ENCODE peak calls at places on chromosomes 3 and 15, in six cellular contexts. Z is right lobe of liver; F is AG09309; A is CD8-positive, alpha-beta memory T cell; N is tibial nerve; J is CD8-positive, alpha-beta T cell. K is an unnamed sample.

GRCh38 chr15:68550498-68551295 is 28.1 kb upstream of the CORO2B start:
- DNase-seq in Z (peak; percentile 75), F (no peak), A (peak; percentile 76), N (peak; percentile 94), J (peak; percentile 67), K (no peak)

GRCh38 chr3:166444756-166445155 is 607.5 kb upstream of the BCHE start:
- DNase-seq in Z (no peak), F (no peak), A (no peak), N (no peak), J (no peak), K (peak; percentile 7)

GRCh38 chr3:45008117-45008516 is 18.0 kb upstream of the CLEC3B start:
- DNase-seq in Z (no peak), F (peak; percentile 29), A (no peak), N (no peak), J (no peak), K (no peak)

GRCh38 chr15:40501487-40501886 is 30.7 kb downstream of the CHST14 start:
- DNase-seq in Z (no peak), F (no peak), A (no peak), N (no peak), J (no peak), K (no peak)

GRCh38 chr3:97793415-97794019 is 28.3 kb upstream of the CRYBG3 start:
- DNase-seq in Z (no peak), F (peak; percentile 25), A (no peak), N (peak; percentile 45), J (no peak), K (no peak)

GRCh38 chr3:34419801-34420200 is 621.4 kb downstream of the PDCD6IP start:
- DNase-seq in Z (no peak), F (no peak), A (no peak), N (no peak), J (no peak), K (no peak)

GRCh38 chr3:100781311-100781710 is 72.0 kb downstream of the TFG start:
- DNase-seq in Z (no peak), F (no peak), A (no peak), N (no peak), J (no peak), K (no peak)

GRCh38 chr3:56469141-56469540 is 874 bp upstream of the ERC2 start:
- DNase-seq in Z (no peak), F (no peak), A (no peak), N (no peak), J (no peak), K (no peak)

GRCh38 chr3:186360779-186361178 is 1.3 kb downstream of the DGKG start:
- DNase-seq in Z (no peak), F (no peak), A (no peak), N (no peak), J (no peak), K (no peak)

GRCh38 chr3:186361612-186362408 is at the start of gene DGKG:
- DNase-seq in Z (peak; percentile 61), F (no peak), A (no peak), N (no peak), J (no peak), K (peak; percentile 61)

GRCh38 chr3:186362988-186363387 is 954 bp upstream of the DGKG start:
- DNase-seq in Z (no peak), F (no peak), A (no peak), N (no peak), J (no peak), K (no peak)

GRCh38 chr3:186362409-186362757 is 349 bp upstream of the DGKG start:
- DNase-seq in Z (no peak), F (no peak), A (no peak), N (no peak), J (no peak), K (no peak)

DNA sequence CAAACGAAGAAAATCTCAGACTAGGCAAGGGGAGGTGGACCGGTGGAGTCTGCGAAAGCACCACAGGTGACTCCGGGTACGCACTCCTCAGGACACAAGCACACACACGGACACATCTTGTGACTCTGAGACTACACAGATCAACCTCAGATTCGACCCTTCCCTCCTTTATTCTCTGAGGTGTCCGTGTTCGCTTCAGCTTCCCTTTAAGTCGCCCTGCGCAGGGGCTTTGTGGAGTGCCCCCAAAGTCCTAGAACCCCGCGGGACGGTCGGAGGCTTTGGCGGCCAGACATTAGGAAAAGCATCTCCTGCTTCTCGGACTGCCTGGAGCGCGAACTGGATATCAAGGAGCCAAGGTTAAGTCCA is 805 bp downstream of the DGKG start:
- DNase-seq in Z (no peak), F (no peak), A (no peak), N (no peak), J (no peak), K (peak; percentile 24)
- H3K4me3 ChIP-seq in Z (peak overlapping the region; percentile 22), F (no peak overlapping the region), A (no peak overlapping the region), N (peak overlapping the region; percentile 46), J (no peak overlapping the region), K (no peak overlapping the region)

DNA sequence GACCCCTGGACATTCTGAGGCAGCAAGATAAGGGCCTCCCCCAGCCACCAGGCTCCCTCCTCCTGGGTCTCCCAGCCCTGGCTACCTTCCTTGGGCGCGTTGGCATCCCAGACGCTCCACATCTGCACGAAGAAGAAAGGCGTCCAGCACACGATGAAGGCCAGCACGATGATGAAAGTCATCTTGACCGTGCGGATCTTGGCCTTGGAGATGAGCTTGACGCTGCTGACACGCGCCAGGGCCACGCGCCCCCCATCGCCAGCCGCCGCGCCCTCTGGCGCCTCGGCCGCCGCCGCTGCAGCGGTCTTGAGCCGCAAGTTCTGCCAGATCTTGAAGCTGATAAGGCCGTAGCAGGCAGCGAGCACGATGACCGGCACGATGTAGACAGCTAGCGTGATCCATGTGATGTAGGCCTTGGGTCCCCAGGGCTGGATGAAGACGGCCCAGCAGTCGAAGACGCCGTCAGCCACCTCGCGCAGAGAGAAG is 2.2 kb downstream of the OXTR start:
- DNase-seq in Z (no peak), F (no peak), A (no peak), N (no peak), J (no peak), K (no peak)
- H3K4me3 ChIP-seq in Z (no peak overlapping the region), F (peak overlapping the region; percentile 98), A (no peak overlapping the region), N (no peak overlapping the region), J (no peak overlapping the region), K (no peak overlapping the region)

GRCh38 chr15:80404057-80404718 is at the start of gene ARNT2:
- DNase-seq in Z (no peak), F (no peak), A (no peak), N (no peak), J (no peak), K (peak; percentile 36)
- H3K4me3 ChIP-seq in Z (no peak within 1 kb of the TSS), F (peak within 1 kb of the TSS; percentile 39), A (no peak within 1 kb of the TSS), N (peak within 1 kb of the TSS; percentile 45), J (no peak within 1 kb of the TSS), K (no peak within 1 kb of the TSS)

GRCh38 chr3:12959395-12959794 is 113.8 kb downstream of the IQSEC1 start:
- DNase-seq in Z (no peak), F (no peak), A (no peak), N (no peak), J (no peak), K (no peak)

GRCh38 chr3:12961726-12962036 is 111.5 kb downstream of the IQSEC1 start:
- DNase-seq in Z (no peak), F (no peak), A (no peak), N (no peak), J (no peak), K (no peak)

GRCh38 chr3:12961007-12961725 is 112.1 kb downstream of the IQSEC1 start:
- DNase-seq in Z (no peak), F (no peak), A (no peak), N (no peak), J (no peak), K (peak; percentile 47)

GRCh38 chr3:12960497-12960896 is 112.7 kb downstream of the IQSEC1 start:
- DNase-seq in Z (no peak), F (no peak), A (no peak), N (no peak), J (no peak), K (no peak)

DNA sequence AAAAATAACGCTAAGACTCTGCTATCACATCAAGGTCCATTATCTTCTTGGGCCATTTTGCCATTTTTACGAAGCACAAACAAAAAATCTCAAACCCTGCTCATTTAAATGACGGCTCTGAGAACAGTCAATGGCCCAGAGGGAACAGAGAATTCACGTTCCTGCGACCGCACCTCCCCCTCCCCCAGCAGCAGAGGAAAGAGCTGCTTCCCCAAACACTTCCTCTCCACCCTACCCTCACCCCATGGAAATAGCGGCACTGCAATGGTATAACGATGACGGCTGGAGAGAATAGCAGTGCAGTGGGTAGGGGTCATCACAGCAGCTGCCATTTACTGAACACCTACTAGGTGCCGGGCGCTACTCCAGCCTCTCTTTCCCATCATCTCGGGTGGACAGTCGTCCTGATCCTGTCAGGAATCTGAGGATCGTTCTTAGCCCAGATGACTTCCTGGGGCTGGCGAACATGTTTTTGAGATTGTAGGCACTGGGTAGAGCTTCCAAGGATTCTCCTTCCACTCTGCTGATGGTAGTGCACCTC is 113.3 kb downstream of the IQSEC1 start:
- DNase-seq in Z (no peak), F (no peak), A (no peak), N (no peak), J (no peak), K (peak; percentile 37)
- H3K4me3 ChIP-seq in Z (no peak overlapping the region), F (no peak overlapping the region), A (no peak overlapping the region), N (no peak overlapping the region), J (no peak overlapping the region), K (no peak overlapping the region)

DNA sequence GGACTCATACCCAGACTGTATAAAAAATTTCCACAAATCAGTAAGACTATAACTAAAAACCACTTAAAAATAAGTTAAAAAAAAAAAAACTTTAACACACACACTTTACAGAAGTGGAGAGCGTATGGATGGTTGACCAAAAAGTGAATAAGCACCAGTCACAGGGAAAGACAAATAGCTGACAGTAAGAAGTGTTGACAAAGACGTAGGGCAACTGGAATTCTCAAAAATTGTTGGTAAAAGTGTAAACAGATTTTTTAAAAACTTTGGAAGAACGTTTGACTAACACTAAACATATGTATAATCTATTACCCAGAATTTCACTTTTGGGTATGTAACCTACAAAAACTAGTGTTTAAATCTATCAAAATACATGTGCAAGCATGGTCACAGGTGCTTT is 73.7 kb downstream of the TMEM212 start:
- DNase-seq in Z (no peak), F (no peak), A (no peak), N (no peak), J (no peak), K (no peak)
- H3K4me3 ChIP-seq in Z (no peak overlapping the region), F (no peak overlapping the region), A (no peak overlapping the region), N (no peak overlapping the region), J (no peak overlapping the region), K (no peak overlapping the region)